ENCODE peak calls at places on chromosomes 7 and 10, in six cellular contexts. E is uterus, J is cardiac fibroblast, Y is esophagus muscularis mucosa, F is adrenal gland, G is PC-3. S is an unnamed sample.

GRCh38 chr10:13536674-13537366 is 8.0 kb upstream of the BEND7 start:
- DNase-seq in E (peak; percentile 19), J (peak; percentile 41), Y (no peak), F (peak; percentile 46), G (peak; percentile 57), S (peak; percentile 46)

GRCh38 chr10:63573068-63573697 is 52.0 kb downstream of the REEP3 start:
- DNase-seq in E (no peak), J (peak; percentile 41), Y (no peak), F (no peak), G (no peak), S (peak; percentile 82)

GRCh38 chr10:97781541-97782331 is 9.9 kb upstream of the SFRP5 start:
- DNase-seq in E (no peak), J (no peak), Y (no peak), F (no peak), G (no peak), S (no peak)

GRCh38 chr10:36494386-36494785 is 631.0 kb upstream of the ANKRD30A start:
- DNase-seq in E (peak; percentile 25), J (peak; percentile 90), Y (no peak), F (no peak), G (peak; percentile 100), S (peak; percentile 86)

GRCh38 chr10:70759769-70760168 is 25.4 kb downstream of the TBATA start:
- DNase-seq in E (no peak), J (no peak), Y (no peak), F (no peak), G (no peak), S (no peak)

GRCh38 chr7:122864838-122865237 is 21.4 kb downstream of the CADPS2 start:
- DNase-seq in E (no peak), J (no peak), Y (no peak), F (no peak), G (no peak), S (no peak)

GRCh38 chr7:55550838-55551537 is 21.3 kb downstream of the VOPP1 start:
- DNase-seq in E (no peak), J (no peak), Y (no peak), F (no peak), G (no peak), S (no peak)

GRCh38 chr10:30835146-30835545 is 196.5 kb downstream of the ZNF438 start:
- DNase-seq in E (no peak), J (no peak), Y (no peak), F (no peak), G (no peak), S (no peak)

GRCh38 chr10:25631471-25631870 is 302.6 kb upstream of the MYO3A start:
- DNase-seq in E (no peak), J (no peak), Y (no peak), F (no peak), G (no peak), S (no peak)

GRCh38 chr7:149448961-149449360 is 11.9 kb downstream of the ZNF777 start:
- DNase-seq in E (no peak), J (no peak), Y (peak; percentile 17), F (no peak), G (no peak), S (no peak)

GRCh38 chr7:151410405-151411390 is 860 bp upstream of the WDR86 start:
- DNase-seq in E (no peak), J (no peak), Y (no peak), F (no peak), G (no peak), S (peak; percentile 62)

GRCh38 chr10:22243321-22243720 is 25.5 kb upstream of the EBLN1 start:
- DNase-seq in E (no peak), J (no peak), Y (no peak), F (no peak), G (peak; percentile 90), S (no peak)

GRCh38 chr10:50919010-50919409 is 33.6 kb upstream of the A1CF start:
- DNase-seq in E (no peak), J (peak; percentile 19), Y (no peak), F (no peak), G (peak; percentile 97), S (no peak)

GRCh38 chr10:71712170-71712569 is 7.4 kb downstream of the C10orf105 start:
- DNase-seq in E (no peak), J (no peak), Y (no peak), F (no peak), G (no peak), S (no peak)

GRCh38 chr10:70783056-70783684 is 2.0 kb downstream of the TBATA start:
- DNase-seq in E (no peak), J (no peak), Y (no peak), F (no peak), G (no peak), S (no peak)

GRCh38 chr7:44748042-44748947 is at the start of gene ZMIZ2:
- DNase-seq in E (peak; percentile 93), J (peak; percentile 89), Y (peak; percentile 98), F (peak; percentile 93), G (peak; percentile 84), S (peak; percentile 90)

GRCh38 chr10:48604408-48605263 is at the start of gene ARHGAP22:
- DNase-seq in E (no peak), J (peak; percentile 58), Y (peak; percentile 91), F (no peak), G (peak; percentile 63), S (peak; percentile 34)

GRCh38 chr10:76632158-76633051 is 1005.2 kb downstream of the KCNMA1 start:
- DNase-seq in E (no peak), J (peak; percentile 5), Y (no peak), F (no peak), G (peak; percentile 90), S (no peak)

GRCh38 chr7:73342645-73343044 is 14.7 kb downstream of the FKBP6 start:
- DNase-seq in E (peak; percentile 25), J (peak; percentile 68), Y (no peak), F (no peak), G (peak; percentile 8), S (peak; percentile 71)

GRCh38 chr10:8060010-8060703 is 5.7 kb downstream of the GATA3 start:
- DNase-seq in E (no peak), J (no peak), Y (no peak), F (peak; percentile 14), G (peak; percentile 47), S (no peak)

GRCh38 chr7:147535619-147536200 is 1054.9 kb upstream of the C7orf33 start:
- DNase-seq in E (no peak), J (peak; percentile 58), Y (no peak), F (no peak), G (peak; percentile 47), S (peak; percentile 16)

GRCh38 chr10:103589074-103589630 is 95.6 kb downstream of the NEURL1 start:
- DNase-seq in E (no peak), J (no peak), Y (no peak), F (no peak), G (no peak), S (no peak)

GRCh38 chr7:158017226-158018060 is 570.2 kb downstream of the PTPRN2 start:
- DNase-seq in E (no peak), J (no peak), Y (no peak), F (no peak), G (no peak), S (no peak)

DNA sequence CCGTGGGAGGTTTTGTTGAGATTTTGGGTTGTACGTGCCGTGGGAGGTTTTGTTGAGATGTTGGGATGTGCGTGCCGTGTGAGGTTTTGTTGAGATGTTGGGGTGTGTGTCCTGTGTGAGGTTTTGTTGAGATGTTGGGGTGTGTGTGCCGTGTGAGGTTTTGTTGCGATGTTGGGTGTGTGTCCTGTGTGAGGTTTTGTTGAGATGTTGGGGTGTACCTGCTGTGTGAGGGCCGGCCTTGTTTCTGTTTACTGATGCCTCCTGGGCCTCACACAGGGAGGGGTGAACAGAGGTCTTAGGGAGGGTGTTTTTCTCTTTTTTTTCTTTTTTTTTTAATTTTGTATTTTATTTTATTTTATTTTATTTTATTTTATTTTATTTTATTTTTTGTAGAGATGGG is 36.7 kb downstream of the INPP5A start:
- DNase-seq in E (no peak), J (no peak), Y (no peak), F (no peak), G (no peak), S (no peak)
- TF ChIP-seq CTCF in E (no peak), J (no peak), Y (no peak), F (no peak), G (no peak), S (no peak)

GRCh38 chr10:1033601-1034000 is 7.9 kb upstream of the IDI2 start:
- DNase-seq in E (no peak), J (no peak), Y (no peak), F (peak; percentile 40), G (no peak), S (no peak)
- H3K4me3 ChIP-seq in E (no peak overlapping the region), J (no peak overlapping the region), Y (no peak overlapping the region), F (no peak overlapping the region), G (no peak overlapping the region), S (no peak overlapping the region)

DNA sequence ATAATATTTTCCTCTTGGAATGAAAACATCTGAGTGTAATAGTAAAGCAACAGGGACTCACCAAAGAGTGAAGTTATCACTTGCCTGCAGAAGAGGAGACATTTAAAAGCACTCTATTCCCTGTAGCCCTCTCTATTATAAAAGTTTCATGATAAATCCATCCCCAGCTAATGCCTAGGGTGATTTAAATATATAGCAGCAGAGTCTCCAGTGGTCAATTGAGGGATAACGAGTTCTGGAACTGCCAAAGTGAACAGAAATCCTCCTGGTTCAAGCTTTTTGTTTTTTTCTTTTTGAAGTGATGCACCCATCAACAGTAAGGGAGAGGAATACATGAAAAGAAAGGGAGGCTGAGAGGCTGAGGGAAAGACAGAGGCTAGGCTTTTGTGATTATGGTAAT is 87.3 kb downstream of the EVX1 start:
- DNase-seq in E (no peak), J (no peak), Y (no peak), F (no peak), G (peak; percentile 30), S (no peak)
- TF ChIP-seq CTCF in E (no peak), J (no peak), Y (no peak), F (peak; percentile 16), G (peak; percentile 50), S (no peak)

DNA sequence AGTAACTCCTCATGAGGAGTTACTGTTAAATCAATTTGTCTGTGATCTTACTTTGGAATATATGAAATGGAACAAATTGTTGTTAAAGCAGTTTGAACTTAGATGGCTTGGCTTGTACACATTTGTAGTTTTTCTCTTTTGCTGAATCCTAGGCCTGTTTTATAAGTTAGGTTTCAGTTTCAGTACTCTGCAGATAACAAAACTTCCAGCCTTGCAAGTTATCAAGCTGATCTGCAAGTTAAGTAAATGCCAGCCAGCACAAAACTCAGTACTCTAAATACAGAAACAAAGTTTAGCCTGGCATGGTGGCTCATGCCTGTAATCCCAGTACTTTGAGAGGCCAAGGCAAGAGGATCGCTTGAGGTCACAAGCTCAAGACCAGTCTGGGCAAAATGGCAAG is 25.0 kb upstream of the PAXIP1 start:
- DNase-seq in E (no peak), J (no peak), Y (no peak), F (no peak), G (no peak), S (no peak)
- H3K4me3 ChIP-seq in E (no peak overlapping the region), J (no peak overlapping the region), Y (no peak overlapping the region), F (no peak overlapping the region), G (no peak overlapping the region), S (no peak overlapping the region)

DNA sequence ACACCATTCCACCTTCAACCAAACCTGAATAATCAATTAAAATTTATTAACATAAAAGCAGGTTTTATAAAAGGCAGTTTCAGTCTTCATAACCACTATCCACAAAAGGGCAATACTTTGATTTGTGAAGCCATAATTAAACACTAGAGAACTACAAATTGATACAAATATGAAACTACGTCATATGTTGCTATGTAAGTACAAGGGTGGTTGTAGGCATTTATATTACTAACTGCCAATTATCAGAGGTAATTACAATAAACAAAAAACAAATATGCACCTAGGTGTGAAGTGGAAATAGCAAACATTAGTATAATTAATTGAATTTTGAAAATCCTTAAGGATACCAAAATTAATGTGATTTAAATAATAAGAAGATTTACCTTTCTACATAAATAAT is 368.5 kb upstream of the PCDH15 start:
- DNase-seq in E (no peak), J (no peak), Y (no peak), F (no peak), G (no peak), S (no peak)
- TF ChIP-seq CTCF in E (no peak), J (no peak), Y (no peak), F (no peak), G (no peak), S (no peak)